ENCODE peak calls at places on chromosomes 7 and 10, in four cellular contexts. K, D, W and H are unnamed samples. For H3K36me3 and H3K9me3, the result is how much of the 10 kb centered on the place peaks cover.

GRCh38 chr7:15628876-15629275 is 57.6 kb downstream of the MEOX2 start:
- DNase-seq in D (no peak), W (no peak), K (no peak), H (no peak)

GRCh38 chr7:7595451-7595850 is 28.8 kb downstream of the MIOS start:
- DNase-seq in D (no peak), K (peak), W (no peak), H (no peak)

GRCh38 chr10:97538839-97539238 is 33.7 kb upstream of the ANKRD2 start:
- DNase-seq in K (no peak), D (peak), W (no peak), H (no peak)

GRCh38 chr7:27238979-27239779 is 3.4 kb upstream of the EVX1 start:
- DNase-seq in W (no peak), D (no peak), K (no peak), H (peak)

GRCh38 chr7:134919240-134919641 is 67.1 kb upstream of the AGBL3 start:
- DNase-seq in D (no peak), W (no peak), K (no peak), H (no peak)

GRCh38 chr7:90530263-90530662 is 60.8 kb downstream of the PTTG1IP2 start:
- DNase-seq in K (no peak), D (no peak), W (no peak), H (no peak)

GRCh38 chr7:136004083-136004482 is 26.9 kb upstream of the MTPN start:
- DNase-seq in W (no peak), D (no peak), K (no peak), H (no peak)

GRCh38 chr7:116511552-116512523 is 12.3 kb downstream of the CAV2 start:
- DNase-seq in K (no peak), W (no peak), D (no peak), H (no peak)

GRCh38 chr7:98105942-98106544 is 619 bp upstream of the LMTK2 start:
- DNase-seq in K (no peak), D (peak), W (peak), H (no peak)

GRCh38 chr10:76299501-76299900 is 868.1 kb downstream of the LRMDA start:
- DNase-seq in W (no peak), D (no peak), K (no peak), H (no peak)

GRCh38 chr10:1373287-1373686 is 317.1 kb downstream of the WDR37 start:
- DNase-seq in W (no peak), K (no peak), D (no peak), H (no peak)

GRCh38 chr7:4631664-4632171 is 50.4 kb upstream of the FOXK1 start:
- DNase-seq in D (peak), K (no peak), W (peak), H (peak)

GRCh38 chr10:14302035-14302434 is 28.7 kb downstream of the FRMD4A start:
- DNase-seq in D (no peak), K (no peak), W (no peak), H (no peak)

GRCh38 chr7:47496666-47497065 is 85.2 kb downstream of the TNS3 start:
- DNase-seq in W (no peak), D (no peak), K (no peak), H (peak)
- H3K36me3 ChIP-seq in W (under half), D (under half), K (under half), H (under half)

DNA sequence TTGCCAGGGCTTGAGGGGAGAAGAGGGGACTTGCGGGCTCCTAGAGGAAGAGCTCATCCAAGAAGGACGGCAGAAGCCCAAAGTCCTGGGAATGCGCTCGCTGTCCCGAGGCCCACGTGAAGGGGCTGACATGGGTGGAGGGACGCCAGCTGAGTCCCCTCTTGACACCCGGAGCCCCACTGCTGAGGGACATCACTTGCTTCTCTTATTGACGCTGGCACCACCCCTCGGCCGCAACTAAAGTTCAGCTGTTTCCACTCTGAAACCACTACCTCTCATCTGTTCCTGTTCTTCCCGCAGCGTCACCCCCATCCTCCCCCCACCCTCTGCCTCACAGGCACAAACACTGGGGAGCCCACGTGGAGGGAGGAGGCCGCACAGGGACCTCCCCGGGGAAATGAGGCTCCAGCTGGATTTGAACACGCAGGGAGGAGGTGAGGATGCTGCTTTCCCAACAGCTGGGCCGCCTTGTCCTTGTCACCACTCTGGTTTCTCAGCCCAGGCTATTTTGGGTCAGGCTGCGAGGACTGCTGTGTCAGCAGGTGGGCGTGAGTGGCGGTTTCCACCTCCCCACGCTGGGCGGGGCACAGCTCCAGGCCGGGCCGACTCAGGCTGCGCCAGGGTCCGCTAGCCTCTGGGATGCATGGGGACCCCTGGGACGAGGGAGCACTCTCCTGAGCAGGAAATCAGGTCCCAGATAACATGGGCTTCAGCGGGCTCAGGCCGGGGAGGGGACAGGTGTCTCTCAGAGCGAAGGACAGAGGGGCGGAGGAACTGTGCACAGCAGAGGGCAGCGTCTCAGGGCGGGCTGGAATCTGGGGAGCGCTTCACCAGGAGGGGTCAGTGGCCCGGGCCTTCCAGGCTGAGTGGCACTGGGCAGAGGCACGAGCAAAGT is 156.3 kb downstream of the ZNF248 start:
- DNase-seq in D (no peak), K (no peak), W (peak), H (no peak)
- H3K9me3 ChIP-seq in D (under half), K (under half), W (under half), H (under half)

GRCh38 chr10:100828744-100829102 is 83.3 kb downstream of the PAX2 start:
- DNase-seq in K (no peak), W (no peak), D (peak), H (no peak)

GRCh38 chr10:100826661-100826982 is 81.2 kb downstream of the PAX2 start:
- DNase-seq in W (no peak), K (no peak), D (no peak), H (no peak)

GRCh38 chr10:100829103-100829870 is 83.5 kb upstream of the SLF2 start:
- DNase-seq in D (no peak), K (no peak), W (no peak), H (no peak)

GRCh38 chr10:100826983-100827818 is 81.8 kb downstream of the PAX2 start:
- DNase-seq in K (peak), D (peak), W (no peak), H (peak)

GRCh38 chr10:100827819-100828743 is 82.7 kb downstream of the PAX2 start:
- DNase-seq in D (peak), W (no peak), K (no peak), H (no peak)
- H3K4me3 ChIP-seq in D (peak), W (peak), K (peak), H (no peak)

DNA sequence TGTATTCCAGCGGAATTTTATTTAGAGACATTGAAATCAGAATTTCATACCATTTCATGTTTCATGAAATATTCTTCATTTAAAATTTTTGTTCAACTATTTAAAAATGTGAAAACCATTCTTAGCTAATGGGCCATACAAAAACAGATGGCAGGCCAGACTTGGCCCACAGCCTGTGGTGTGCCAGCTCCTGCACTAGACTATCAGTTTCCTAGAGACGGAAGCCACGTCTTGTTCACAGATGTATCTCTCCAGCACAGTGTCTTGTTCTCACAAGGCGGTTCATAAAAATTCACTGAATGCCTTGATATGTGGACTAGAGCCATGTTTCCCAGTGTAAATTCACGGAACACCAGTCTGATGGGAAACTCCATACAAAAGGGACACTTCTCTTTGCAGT is 216.0 kb downstream of the KCNMA1 start:
- DNase-seq in W (no peak), D (no peak), K (no peak), H (no peak)
- H3K36me3 ChIP-seq in W (under half), D (under half), K (under half), H (under half)

DNA sequence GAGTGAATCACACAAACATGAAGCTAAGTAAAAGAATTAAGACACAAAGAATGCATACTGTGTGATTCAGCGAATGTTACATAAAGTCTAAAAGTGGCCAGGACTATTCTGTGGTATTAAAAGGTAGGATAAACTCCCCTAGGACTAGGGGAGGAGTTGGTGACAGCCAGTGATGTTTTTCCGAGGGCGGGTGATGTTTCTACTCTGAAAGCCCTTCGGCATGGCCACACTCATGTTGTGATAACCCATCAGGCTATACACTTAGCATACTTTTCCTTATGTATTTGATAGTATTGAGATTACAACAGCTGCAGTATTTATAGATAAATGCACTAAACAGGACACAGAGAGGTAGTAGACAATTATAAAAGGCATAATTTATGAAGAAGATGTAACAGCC is 15.8 kb upstream of the CYP2E1 start:
- DNase-seq in W (no peak), D (no peak), K (no peak), H (no peak)
- H3K9me3 ChIP-seq in W (under half), D (under half), K (under half), H (under half)

GRCh38 chr7:130491841-130492518 is at the start of gene MEST:
- DNase-seq in K (peak), D (no peak), W (no peak), H (peak)
- H3K4me3 ChIP-seq in K (no peak), D (peak), W (peak), H (peak)